ENCODE peak calls at places on chromosomes 13 and 19, in ten cellular contexts. One of them, this sample, is unnamed.

GRCh38 chr13:99353836-99354235 is 46.6 kb upstream of the GPR183 start:
- DNase-seq in activated naive CD4-positive, alpha-beta T cell treated with anti-CD3 and anti-CD28 coated beads for 36 hours: no peak
- DNase-seq in iris pigment epithelial cell: peak
- DNase-seq in iPS DF 19.7: no peak
- DNase-seq in activated CD4-positive, alpha-beta T cell treated with anti-CD3 and anti-CD28 coated beads, Interleukin-2, amount 50 U/mL, for 1 hour: no peak
- DNase-seq in RPMI8226: no peak
- DNase-seq in RWPE1: no peak
- DNase-seq in MCF 10A: no peak
- DNase-seq in NCI-H1092: no peak
- DNase-seq in effector CD8-positive, alpha-beta T cell: no peak
- DNase-seq in this sample: no peak

GRCh38 chr19:53945441-53945840 is 17.3 kb upstream of the CACNG8 start:
- DNase-seq in effector CD8-positive, alpha-beta T cell: no peak
- DNase-seq in activated CD4-positive, alpha-beta T cell treated with anti-CD3 and anti-CD28 coated beads, Interleukin-2, amount 50 U/mL, for 1 hour: no peak
- DNase-seq in RPMI8226: peak
- DNase-seq in NCI-H1092: no peak
- DNase-seq in RWPE1: no peak
- DNase-seq in iris pigment epithelial cell: peak
- DNase-seq in activated naive CD4-positive, alpha-beta T cell treated with anti-CD3 and anti-CD28 coated beads for 36 hours: no peak
- DNase-seq in iPS DF 19.7: no peak
- DNase-seq in MCF 10A: peak
- DNase-seq in this sample: no peak

GRCh38 chr13:63737418-63737817 is 2321.8 kb upstream of the PCDH20 start:
- DNase-seq in iris pigment epithelial cell: no peak
- DNase-seq in activated naive CD4-positive, alpha-beta T cell treated with anti-CD3 and anti-CD28 coated beads for 36 hours: no peak
- DNase-seq in activated CD4-positive, alpha-beta T cell treated with anti-CD3 and anti-CD28 coated beads, Interleukin-2, amount 50 U/mL, for 1 hour: no peak
- DNase-seq in MCF 10A: no peak
- DNase-seq in effector CD8-positive, alpha-beta T cell: no peak
- DNase-seq in RWPE1: no peak
- DNase-seq in NCI-H1092: no peak
- DNase-seq in iPS DF 19.7: no peak
- DNase-seq in RPMI8226: no peak
- DNase-seq in this sample: no peak

GRCh38 chr19:46717716-46718143 is 816 bp upstream of the PRKD2 start:
- DNase-seq in activated naive CD4-positive, alpha-beta T cell treated with anti-CD3 and anti-CD28 coated beads for 36 hours: peak
- DNase-seq in MCF 10A: no peak
- DNase-seq in RPMI8226: peak
- DNase-seq in iris pigment epithelial cell: no peak
- DNase-seq in NCI-H1092: no peak
- DNase-seq in activated CD4-positive, alpha-beta T cell treated with anti-CD3 and anti-CD28 coated beads, Interleukin-2, amount 50 U/mL, for 1 hour: no peak
- DNase-seq in RWPE1: no peak
- DNase-seq in iPS DF 19.7: no peak
- DNase-seq in effector CD8-positive, alpha-beta T cell: no peak
- DNase-seq in this sample: no peak

GRCh38 chr19:16330368-16330801 is 5.8 kb downstream of the KLF2 start:
- DNase-seq in effector CD8-positive, alpha-beta T cell: peak
- DNase-seq in iPS DF 19.7: no peak
- DNase-seq in MCF 10A: peak
- DNase-seq in RPMI8226: peak
- DNase-seq in activated naive CD4-positive, alpha-beta T cell treated with anti-CD3 and anti-CD28 coated beads for 36 hours: peak
- DNase-seq in iris pigment epithelial cell: peak
- DNase-seq in activated CD4-positive, alpha-beta T cell treated with anti-CD3 and anti-CD28 coated beads, Interleukin-2, amount 50 U/mL, for 1 hour: peak
- DNase-seq in RWPE1: peak
- DNase-seq in NCI-H1092: no peak
- DNase-seq in this sample: peak

GRCh38 chr13:48806522-48806921 is 152.8 kb downstream of the CYSLTR2 start:
- DNase-seq in RPMI8226: no peak
- DNase-seq in activated naive CD4-positive, alpha-beta T cell treated with anti-CD3 and anti-CD28 coated beads for 36 hours: no peak
- DNase-seq in MCF 10A: no peak
- DNase-seq in effector CD8-positive, alpha-beta T cell: no peak
- DNase-seq in iris pigment epithelial cell: no peak
- DNase-seq in NCI-H1092: no peak
- DNase-seq in iPS DF 19.7: no peak
- DNase-seq in RWPE1: no peak
- DNase-seq in activated CD4-positive, alpha-beta T cell treated with anti-CD3 and anti-CD28 coated beads, Interleukin-2, amount 50 U/mL, for 1 hour: no peak
- DNase-seq in this sample: no peak

GRCh38 chr19:1468274-1469199 is 10.5 kb downstream of the C19orf25 start:
- DNase-seq in iPS DF 19.7: no peak
- DNase-seq in iris pigment epithelial cell: peak
- DNase-seq in NCI-H1092: no peak
- DNase-seq in activated CD4-positive, alpha-beta T cell treated with anti-CD3 and anti-CD28 coated beads, Interleukin-2, amount 50 U/mL, for 1 hour: no peak
- DNase-seq in RWPE1: no peak
- DNase-seq in activated naive CD4-positive, alpha-beta T cell treated with anti-CD3 and anti-CD28 coated beads for 36 hours: no peak
- DNase-seq in MCF 10A: peak
- DNase-seq in effector CD8-positive, alpha-beta T cell: no peak
- DNase-seq in RPMI8226: peak
- DNase-seq in this sample: peak

GRCh38 chr19:29665215-29665825 is at the start of gene PLEKHF1:
- DNase-seq in MCF 10A: peak
- DNase-seq in activated naive CD4-positive, alpha-beta T cell treated with anti-CD3 and anti-CD28 coated beads for 36 hours: peak
- DNase-seq in effector CD8-positive, alpha-beta T cell: peak
- DNase-seq in activated CD4-positive, alpha-beta T cell treated with anti-CD3 and anti-CD28 coated beads, Interleukin-2, amount 50 U/mL, for 1 hour: peak
- DNase-seq in iris pigment epithelial cell: peak
- DNase-seq in RWPE1: peak
- DNase-seq in NCI-H1092: peak
- DNase-seq in RPMI8226: peak
- DNase-seq in iPS DF 19.7: no peak
- DNase-seq in this sample: peak

GRCh38 chr13:51262501-51263211 is 40.5 kb downstream of the FAM124A start:
- DNase-seq in activated naive CD4-positive, alpha-beta T cell treated with anti-CD3 and anti-CD28 coated beads for 36 hours: no peak
- DNase-seq in RWPE1: no peak
- DNase-seq in iPS DF 19.7: no peak
- DNase-seq in effector CD8-positive, alpha-beta T cell: no peak
- DNase-seq in RPMI8226: peak
- DNase-seq in NCI-H1092: no peak
- DNase-seq in activated CD4-positive, alpha-beta T cell treated with anti-CD3 and anti-CD28 coated beads, Interleukin-2, amount 50 U/mL, for 1 hour: no peak
- DNase-seq in iris pigment epithelial cell: no peak
- DNase-seq in MCF 10A: no peak
- DNase-seq in this sample: no peak

GRCh38 chr13:39415403-39415802 is 187.6 kb downstream of the LHFPL6 start:
- DNase-seq in activated CD4-positive, alpha-beta T cell treated with anti-CD3 and anti-CD28 coated beads, Interleukin-2, amount 50 U/mL, for 1 hour: no peak
- DNase-seq in MCF 10A: peak
- DNase-seq in RPMI8226: no peak
- DNase-seq in effector CD8-positive, alpha-beta T cell: no peak
- DNase-seq in RWPE1: peak
- DNase-seq in iPS DF 19.7: no peak
- DNase-seq in iris pigment epithelial cell: peak
- DNase-seq in activated naive CD4-positive, alpha-beta T cell treated with anti-CD3 and anti-CD28 coated beads for 36 hours: peak
- DNase-seq in NCI-H1092: peak
- DNase-seq in this sample: peak

This sample was measured in epithelial cell of esophagus.